ENCODE peak calls at places on chromosome 6, in eight cellular contexts. U is lung, I is tibial artery, J is A549, W is cardiac muscle cell, N is colonic mucosa, R is tibial nerve, G is sigmoid colon. S is an unnamed sample.
A peak's percentile ranks its signal among the peaks of the same experiment; 100 is the strongest.

GRCh38 chr6:151317206-151317994 is 74.0 kb downstream of the ZBTB2 start:
- DNase-seq in J (peak; percentile 47), I (no peak), R (no peak), G (no peak), W (peak; percentile 50), U (no peak), N (no peak), S (no peak)

GRCh38 chr6:157982580-157983438 is 1.1 kb downstream of the SYNJ2 start:
- DNase-seq in G (peak; percentile 64), I (peak; percentile 44), W (peak; percentile 25), J (peak; percentile 69), R (no peak), N (peak; percentile 62), U (no peak), S (no peak)

GRCh38 chr6:136677344-136677743 is 114.9 kb downstream of the MAP3K5 start:
- DNase-seq in G (no peak), N (no peak), W (no peak), R (no peak), U (no peak), I (no peak), J (no peak), S (no peak)

GRCh38 chr6:101578306-101578705 is 184.8 kb downstream of the GRIK2 start:
- DNase-seq in R (no peak), J (no peak), W (no peak), N (no peak), G (no peak), U (no peak), I (no peak), S (no peak)

GRCh38 chr6:10951675-10952282 is 64.9 kb downstream of the SYCP2L start:
- DNase-seq in R (no peak), J (peak; percentile 46), I (no peak), W (peak; percentile 24), G (no peak), U (no peak), N (no peak), S (no peak)

GRCh38 chr6:30378290-30378937 is 33.5 kb downstream of the RPP21 start:
- DNase-seq in W (peak; percentile 84), R (no peak), J (peak; percentile 11), I (no peak), G (no peak), U (no peak), N (no peak), S (no peak)

GRCh38 chr6:56637640-56638039 is 5.0 kb downstream of the DST start:
- DNase-seq in R (peak; percentile 64), N (no peak), W (peak; percentile 61), J (peak; percentile 68), G (no peak), U (no peak), I (no peak), S (no peak)

GRCh38 chr6:72977114-72977513 is 248.2 kb downstream of the KHDC1L start:
- DNase-seq in J (no peak), G (no peak), W (no peak), I (no peak), N (no peak), U (no peak), R (no peak), S (no peak)

GRCh38 chr6:150764638-150765456 is 100.7 kb upstream of the MTHFD1L start:
- DNase-seq in N (no peak), G (no peak), I (no peak), U (no peak), W (no peak), R (no peak), J (no peak), S (no peak)

GRCh38 chr6:161908872-161909271 is 635.0 kb upstream of the AGPAT4 start:
- DNase-seq in N (no peak), R (no peak), W (no peak), U (no peak), I (no peak), G (no peak), J (no peak), S (no peak)

GRCh38 chr6:89941031-89941775 is 46.9 kb downstream of the GJA10 start:
- DNase-seq in U (peak; percentile 48), J (no peak), I (peak; percentile 61), R (peak; percentile 56), N (peak; percentile 36), W (no peak), G (no peak), S (no peak)

GRCh38 chr6:31397901-31398300 is 5.5 kb upstream of the MICA start:
- DNase-seq in R (no peak), J (no peak), W (no peak), G (no peak), N (no peak), I (no peak), U (no peak), S (no peak)

GRCh38 chr6:4577406-4577805 is 198.8 kb upstream of the CDYL start:
- DNase-seq in U (no peak), I (no peak), W (no peak), G (no peak), J (peak; percentile 60), N (peak; percentile 26), R (no peak), S (no peak)

GRCh38 chr6:132391391-132392291 is 9.6 kb downstream of the MOXD1 start:
- DNase-seq in J (no peak), I (no peak), R (no peak), N (peak; percentile 23), W (no peak), U (peak; percentile 38), G (peak; percentile 88), S (peak; percentile 48)

GRCh38 chr6:46014511-46015118 is 1.0 kb downstream of the CLIC5 start:
- DNase-seq in J (no peak), N (peak; percentile 63), I (no peak), G (no peak), U (no peak), R (no peak), W (peak; percentile 63), S (no peak)

GRCh38 chr6:83252717-83253116 is 59.6 kb downstream of the RWDD2A start:
- DNase-seq in J (no peak), N (no peak), U (no peak), G (no peak), R (no peak), W (no peak), I (no peak), S (no peak)

GRCh38 chr6:166928644-166929515 is 27.5 kb downstream of the RNASET2 start:
- DNase-seq in N (no peak), R (no peak), I (no peak), J (no peak), W (no peak), U (no peak), G (no peak), S (no peak)

GRCh38 chr6:47111685-47112084 is 69.6 kb upstream of the ADGRF1 start:
- DNase-seq in U (no peak), I (no peak), J (peak; percentile 58), R (no peak), N (peak; percentile 82), G (no peak), W (no peak), S (no peak)

GRCh38 chr6:44073612-44074382 is 53.5 kb downstream of the MRPL14 start:
- DNase-seq in R (no peak), W (no peak), J (no peak), I (no peak), U (no peak), G (peak; percentile 75), N (peak; percentile 39), S (no peak)

GRCh38 chr6:143555071-143555492 is 43.6 kb upstream of the FUCA2 start:
- DNase-seq in R (no peak), I (no peak), N (no peak), U (no peak), G (no peak), J (no peak), W (no peak), S (no peak)
- H3K27ac ChIP-seq in R (no peak overlapping the region), I (no peak overlapping the region), N (no peak overlapping the region), U (no peak overlapping the region), G (no peak overlapping the region), J (no peak overlapping the region), W (no peak overlapping the region), S (no peak overlapping the region)

GRCh38 chr6:1164600-1164999 is 147.3 kb upstream of the FOXQ1 start:
- DNase-seq in I (no peak), U (no peak), W (no peak), J (no peak), G (no peak), N (no peak), R (no peak), S (no peak)
- H3K27ac ChIP-seq in I (no peak overlapping the region), U (no peak overlapping the region), W (no peak overlapping the region), J (no peak overlapping the region), G (no peak overlapping the region), N (no peak overlapping the region), R (no peak overlapping the region), S (no peak overlapping the region)

DNA sequence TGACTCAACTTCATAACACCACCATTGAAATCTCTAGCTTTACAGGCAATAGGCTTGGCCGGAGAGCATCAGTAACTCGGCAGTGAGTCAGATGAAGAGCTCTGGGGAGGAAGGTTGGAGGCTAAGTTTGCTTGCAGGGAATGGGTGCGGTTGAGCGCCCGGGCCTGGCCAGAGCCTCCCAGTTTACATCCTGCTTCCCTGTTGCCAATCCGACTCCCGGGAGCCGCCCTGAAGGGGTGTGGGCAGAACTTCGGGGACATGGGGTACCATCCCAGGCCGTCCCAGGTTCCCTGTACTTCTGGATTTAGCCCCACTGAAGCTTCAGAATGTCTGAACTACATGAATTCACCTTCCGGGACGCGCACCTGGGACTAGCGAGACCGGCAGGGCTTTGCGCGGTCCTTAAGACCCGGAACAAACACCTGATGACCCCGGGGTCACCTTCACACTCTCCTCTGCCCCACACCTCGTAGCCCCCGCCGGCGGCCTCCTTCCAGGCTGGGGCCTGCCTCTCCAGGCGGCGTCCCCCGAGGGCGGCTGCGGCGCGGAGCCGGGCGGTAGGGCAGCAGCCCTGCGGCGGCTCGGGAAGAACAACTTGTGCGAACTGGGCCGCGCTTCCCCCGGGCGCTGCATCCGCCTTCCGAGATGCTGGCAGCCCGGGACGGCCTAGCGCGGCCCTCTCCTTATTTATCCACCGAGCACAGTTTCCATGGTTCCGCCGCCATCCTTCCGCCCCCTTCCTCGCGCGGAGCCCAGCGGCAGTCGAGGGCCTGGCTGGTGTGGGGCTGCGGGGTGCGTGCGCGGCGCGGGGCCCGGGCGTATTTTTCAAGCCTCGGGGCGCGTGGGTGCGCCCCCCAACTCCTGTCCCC is 56.6 kb upstream of the RREB1 start:
- DNase-seq in J (peak; percentile 64), N (peak; percentile 87), G (peak; percentile 69), U (peak; percentile 65), I (peak; percentile 54), R (peak; percentile 22), W (peak; percentile 52), S (peak; percentile 21)
- H3K27ac ChIP-seq in J (peak overlapping the region; percentile 88), N (peak overlapping the region; percentile 96), G (peak overlapping the region; percentile 65), U (peak overlapping the region; percentile 65), I (peak overlapping the region; percentile 27), R (peak overlapping the region; percentile 82), W (peak overlapping the region; percentile 44), S (peak overlapping the region; percentile 51)

GRCh38 chr6:18339599-18339998 is 47.6 kb upstream of the RNF144B start:
- DNase-seq in I (no peak), N (no peak), W (no peak), G (no peak), R (no peak), U (no peak), J (no peak), S (no peak)

GRCh38 chr6:18349350-18349749 is 37.8 kb upstream of the RNF144B start:
- DNase-seq in W (no peak), R (no peak), U (no peak), N (no peak), G (no peak), J (no peak), I (no peak), S (no peak)

GRCh38 chr6:18342223-18342622 is 44.9 kb upstream of the RNF144B start:
- DNase-seq in R (no peak), J (no peak), G (no peak), U (no peak), N (no peak), I (no peak), W (no peak), S (no peak)

GRCh38 chr6:18340781-18341551 is 46.2 kb upstream of the RNF144B start:
- DNase-seq in J (no peak), W (no peak), R (no peak), G (no peak), U (no peak), N (no peak), I (no peak), S (no peak)

GRCh38 chr6:18343741-18344140 is 43.4 kb upstream of the RNF144B start:
- DNase-seq in R (no peak), N (no peak), W (no peak), J (peak; percentile 11), G (no peak), U (no peak), I (no peak), S (no peak)
- H3K27ac ChIP-seq in R (no peak overlapping the region), N (no peak overlapping the region), W (no peak overlapping the region), J (no peak overlapping the region), G (no peak overlapping the region), U (no peak overlapping the region), I (no peak overlapping the region), S (no peak overlapping the region)